ENCODE peak calls at places on chromosomes 12 and 14, in four cellular contexts. Q, M, H and S are unnamed samples.
A peak's percentile ranks its signal among the peaks of the same experiment; 100 is the strongest.

GRCh38 chr12:2613674-2614073 is 181.1 kb upstream of the FKBP4 start:
- DNase-seq in Q (peak; percentile 73), M (no peak), H (no peak), S (peak; percentile 93)

GRCh38 chr12:16030729-16031128 is 119.6 kb downstream of the DERA start:
- DNase-seq in Q (no peak), M (no peak), H (no peak), S (no peak)

GRCh38 chr14:50943943-50944646 is at the start of gene PYGL:
- DNase-seq in Q (peak; percentile 54), M (no peak), H (peak; percentile 70), S (peak; percentile 85)

GRCh38 chr12:12301122-12301521 is 34.3 kb upstream of the LRP6 start:
- DNase-seq in Q (no peak), M (no peak), H (no peak), S (no peak)

GRCh38 chr14:67133595-67134441 is 55.4 kb upstream of the GARIN2 start:
- DNase-seq in Q (no peak), M (no peak), H (no peak), S (peak; percentile 0)

GRCh38 chr12:95259368-95259767 is 41.8 kb downstream of the VEZT start:
- DNase-seq in Q (no peak), M (no peak), H (no peak), S (no peak)

GRCh38 chr14:89746654-89747053 is 207.9 kb downstream of the EFCAB11 start:
- DNase-seq in Q (no peak), M (no peak), H (no peak), S (no peak)

GRCh38 chr14:75242546-75243273 is 35.9 kb upstream of the FOS start:
- DNase-seq in Q (peak; percentile 95), M (no peak), H (no peak), S (peak; percentile 93)

GRCh38 chr14:100555436-100556067 is 31.7 kb downstream of the BEGAIN start:
- DNase-seq in Q (no peak), M (no peak), H (no peak), S (no peak)

GRCh38 chr14:80776186-80776585 is 165.4 kb downstream of the CEP128 start:
- DNase-seq in Q (no peak), M (no peak), H (no peak), S (no peak)

GRCh38 chr12:4960030-4960429 is 50.3 kb downstream of the KCNA1 start:
- DNase-seq in Q (no peak), M (no peak), H (no peak), S (no peak)

GRCh38 chr12:30989754-30990153 is 63.2 kb downstream of the TSPAN11 start:
- DNase-seq in Q (no peak), M (no peak), H (no peak), S (no peak)

GRCh38 chr12:131604859-131605258 is 106.0 kb upstream of the SFSWAP start:
- DNase-seq in Q (no peak), M (no peak), H (no peak), S (no peak)

GRCh38 chr14:60931206-60931605 is 49.7 kb downstream of the TRMT5 start:
- DNase-seq in Q (no peak), M (no peak), H (no peak), S (no peak)

GRCh38 chr12:89899651-89900050 is 191.0 kb upstream of the ATP2B1 start:
- DNase-seq in Q (no peak), M (no peak), H (no peak), S (no peak)

GRCh38 chr14:37888234-37888633 is 292.8 kb downstream of the TTC6 start:
- DNase-seq in Q (no peak), M (no peak), H (no peak), S (no peak)

GRCh38 chr14:22099942-22100763 is 426.5 kb upstream of the OR4E1 start:
- DNase-seq in Q (peak; percentile 81), M (no peak), H (peak; percentile 36), S (peak; percentile 75)

GRCh38 chr12:75623631-75624118 is 112.3 kb upstream of the KRR1 start:
- DNase-seq in Q (peak; percentile 83), M (no peak), H (no peak), S (peak; percentile 45)

GRCh38 chr12:52005903-52006703 is 643 bp upstream of the TAMALIN start:
- DNase-seq in Q (no peak), M (no peak), H (no peak), S (peak; percentile 21)

GRCh38 chr12:112431965-112432364 is 13.2 kb downstream of the PTPN11 start:
- DNase-seq in Q (no peak), M (no peak), H (no peak), S (no peak)

GRCh38 chr14:23114669-23115491 is 4.2 kb downstream of the CEBPE start:
- DNase-seq in Q (peak; percentile 97), M (no peak), H (no peak), S (peak; percentile 93)

GRCh38 chr12:26426652-26427051 is 231.3 kb downstream of the SSPN start:
- DNase-seq in Q (no peak), M (no peak), H (no peak), S (no peak)

GRCh38 chr12:108430245-108430644 is 84.8 kb upstream of the FICD start:
- DNase-seq in Q (no peak), M (no peak), H (no peak), S (no peak)

GRCh38 chr12:51403744-51404143 is 12.5 kb upstream of the GALNT6 start:
- DNase-seq in Q (no peak), M (no peak), H (no peak), S (no peak)

GRCh38 chr14:49593016-49593415 is 5.7 kb upstream of the LRR1 start:
- DNase-seq in Q (peak; percentile 59), M (no peak), H (no peak), S (no peak)

GRCh38 chr14:81406863-81407262 is 6.7 kb upstream of the STON2 start:
- DNase-seq in Q (peak; percentile 35), M (no peak), H (no peak), S (no peak)

GRCh38 chr12:56257491-56258067 is 605 bp downstream of the ANKRD52 start:
- DNase-seq in Q (peak; percentile 44), M (no peak), H (no peak), S (peak; percentile 72)

GRCh38 chr12:3186546-3187237 is 109.5 kb downstream of the TSPAN9 start:
- DNase-seq in Q (no peak), M (no peak), H (no peak), S (no peak)

GRCh38 chr12:9273276-9273675 is 65.1 kb upstream of the PZP start:
- DNase-seq in Q (peak; percentile 58), M (no peak), H (no peak), S (peak; percentile 41)

GRCh38 chr14:90553298-90553920 is 156.6 kb downstream of the CALM1 start:
- DNase-seq in Q (no peak), M (no peak), H (no peak), S (no peak)

GRCh38 chr12:29164477-29165163 is 15.5 kb downstream of the FAR2 start:
- DNase-seq in Q (peak; percentile 80), M (no peak), H (no peak), S (no peak)

GRCh38 chr14:92651793-92652382 is 96.5 kb downstream of the LGMN start:
- DNase-seq in Q (no peak), M (no peak), H (peak; percentile 19), S (no peak)

GRCh38 chr12:90199008-90199407 is 490.4 kb upstream of the ATP2B1 start:
- DNase-seq in Q (peak; percentile 18), M (no peak), H (no peak), S (peak; percentile 51)